ENCODE peak calls at places on chromosomes 2 and 18, in five cellular contexts. E is PC-3, R is heart right ventricle, Z is upper lobe of left lung, L is gastrocnemius medialis. G is an unnamed sample.
A peak's percentile ranks its signal among the peaks of the same experiment; 100 is the strongest.

GRCh38 chr2:55408946-55409868 is 10.4 kb downstream of the CCDC88A start:
- DNase-seq in R (no peak), Z (no peak), L (no peak), E (no peak), G (no peak)

GRCh38 chr2:205868054-205868453 is 185.8 kb downstream of the NRP2 start:
- DNase-seq in R (no peak), E (no peak), L (no peak), Z (no peak), G (no peak)

GRCh38 chr2:162232611-162233115 is 10.6 kb downstream of the FAP start:
- DNase-seq in Z (no peak), R (no peak), L (no peak), E (no peak), G (no peak)

GRCh38 chr2:239765076-239765845 is 259.9 kb downstream of the NDUFA10 start:
- DNase-seq in R (no peak), L (no peak), Z (peak; percentile 13), E (no peak), G (no peak)

GRCh38 chr2:117835990-117836760 is 21.7 kb downstream of the DDX18 start:
- DNase-seq in Z (peak; percentile 95), L (peak; percentile 68), R (peak; percentile 86), E (peak; percentile 35), G (peak; percentile 77)

GRCh38 chr2:27185331-27186026 is 26.4 kb upstream of the ATRAID start:
- DNase-seq in E (no peak), L (peak; percentile 79), R (no peak), Z (no peak), G (peak; percentile 55)

GRCh38 chr2:157898591-157898996 is 22.5 kb upstream of the ACVR1 start:
- DNase-seq in Z (no peak), L (peak; percentile 19), R (no peak), E (peak; percentile 69), G (peak; percentile 83)

GRCh38 chr18:51153659-51154371 is 43.7 kb downstream of the MEX3C start:
- DNase-seq in L (peak; percentile 24), Z (peak; percentile 75), R (no peak), E (no peak), G (no peak)

GRCh38 chr2:201904529-201905420 is 98.4 kb downstream of the CDK15 start:
- DNase-seq in R (no peak), E (no peak), Z (no peak), L (no peak), G (no peak)

GRCh38 chr2:224722250-224722649 is 6.1 kb upstream of the CCDC195 start:
- DNase-seq in L (no peak), R (no peak), E (no peak), Z (no peak), G (no peak)

GRCh38 chr18:48639772-48640432 is 101.1 kb downstream of the CTIF start:
- DNase-seq in Z (peak; percentile 50), L (no peak), E (no peak), R (no peak), G (no peak)

GRCh38 chr2:106990307-106990706 is 104.3 kb upstream of the ST6GAL2 start:
- DNase-seq in Z (no peak), E (peak; percentile 91), R (no peak), L (no peak), G (no peak)

GRCh38 chr2:231717281-231718180 is 9.2 kb downstream of the PTMA start:
- DNase-seq in E (peak; percentile 45), L (no peak), R (no peak), Z (no peak), G (no peak)

GRCh38 chr2:201955702-201956141 is 77.9 kb upstream of the FZD7 start:
- DNase-seq in E (no peak), L (peak; percentile 25), R (no peak), Z (peak; percentile 60), G (peak; percentile 75)

DNA sequence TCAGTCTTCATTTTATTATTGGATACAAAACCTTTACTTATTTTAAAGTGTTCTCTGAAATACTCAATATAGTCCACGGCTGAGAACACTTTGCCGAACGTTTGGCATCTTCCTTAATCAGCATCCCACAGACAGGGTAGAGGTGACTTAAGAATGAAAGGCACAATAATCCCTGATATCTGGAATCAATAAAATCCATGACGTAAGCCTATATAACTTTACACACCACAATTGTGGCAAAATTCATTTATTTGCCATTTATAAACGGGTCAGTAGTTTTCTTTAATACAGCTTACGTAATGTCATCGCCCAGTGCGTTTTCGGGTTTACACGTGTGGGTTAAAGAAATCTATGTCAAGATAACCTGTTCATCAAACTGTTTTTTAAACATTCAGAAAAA is 1.3 kb downstream of the MGAT4A start:
- DNase-seq in Z (no peak), L (no peak), R (no peak), E (peak; percentile 17), G (no peak)
- H3K4me1 ChIP-seq in Z (peaks cover 33% of the 10 kb centered on the region), L (peaks cover 18% of the 10 kb centered on the region), R (peaks cover 67% of the 10 kb centered on the region), E (peaks cover 17% of the 10 kb centered on the region), G (no peaks in the 10 kb centered on the region)

GRCh38 chr2:38653715-38654494 is 12.0 kb upstream of the GALM start:
- DNase-seq in E (no peak), L (no peak), Z (no peak), R (no peak), G (no peak)

GRCh38 chr2:38655441-38655840 is 10.5 kb upstream of the GALM start:
- DNase-seq in E (no peak), R (no peak), Z (no peak), L (no peak), G (no peak)

GRCh38 chr2:38658613-38659012 is 7.3 kb upstream of the GALM start:
- DNase-seq in L (no peak), R (no peak), Z (no peak), E (no peak), G (no peak)

GRCh38 chr2:38654495-38655381 is 11.2 kb upstream of the GALM start:
- DNase-seq in E (no peak), Z (no peak), R (no peak), L (peak; percentile 29), G (no peak)

DNA sequence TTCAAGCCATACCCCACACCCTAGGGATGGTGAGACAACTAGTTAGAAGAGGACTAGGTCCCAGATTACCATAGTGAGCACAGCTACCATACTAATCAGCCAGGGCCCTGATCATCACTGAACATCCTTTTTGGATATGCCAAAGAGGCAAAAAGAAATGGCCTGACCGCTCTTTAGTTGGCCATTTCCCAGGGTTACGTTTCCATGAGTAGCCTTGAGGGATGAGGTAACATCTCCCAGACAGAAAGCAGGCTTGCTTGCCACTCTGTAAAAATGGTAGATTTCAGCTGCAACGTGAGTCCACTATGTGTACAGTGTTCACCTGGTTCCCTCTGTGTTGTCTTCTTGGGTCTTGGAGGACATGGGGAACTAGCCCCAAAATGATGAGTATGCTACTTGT is 9.0 kb upstream of the GALM start:
- DNase-seq in L (no peak), R (no peak), E (no peak), Z (no peak), G (no peak)
- H3K4me1 ChIP-seq in L (no peaks in the 10 kb centered on the region), R (no peaks in the 10 kb centered on the region), E (no peaks in the 10 kb centered on the region), Z (peaks cover 16% of the 10 kb centered on the region), G (no peaks in the 10 kb centered on the region)

DNA sequence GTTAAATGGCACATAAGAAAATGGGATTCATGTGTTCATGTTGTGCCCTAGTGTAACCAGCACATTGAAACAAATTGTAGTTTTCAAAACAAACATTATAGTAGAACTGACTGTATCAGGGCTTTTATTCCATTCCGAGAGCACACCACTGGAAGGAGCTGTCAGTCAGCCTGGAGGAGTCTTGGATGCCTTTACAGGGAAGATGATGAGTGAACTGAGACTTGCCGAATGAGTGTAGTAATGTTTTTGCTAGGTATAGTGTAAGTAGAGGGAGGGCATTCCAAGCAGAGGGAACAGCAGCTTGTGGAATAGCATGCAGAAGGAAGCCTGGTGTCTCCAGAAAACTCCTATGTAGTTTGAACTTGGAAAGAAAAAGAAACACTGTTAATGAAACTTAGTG is 183.5 kb downstream of the MCFD2 start:
- DNase-seq in Z (no peak), L (no peak), E (no peak), R (no peak), G (no peak)
- H3K4me1 ChIP-seq in Z (peaks cover 5% of the 10 kb centered on the region), L (peaks cover 24% of the 10 kb centered on the region), E (peaks cover 4% of the 10 kb centered on the region), R (peaks cover 42% of the 10 kb centered on the region), G (no peaks in the 10 kb centered on the region)

GRCh38 chr2:218370410-218371063 is 11.5 kb upstream of the SLC11A1 start:
- DNase-seq in R (no peak), L (peak; percentile 62), E (no peak), Z (no peak), G (peak; percentile 46)
- H3K4me1 ChIP-seq in R (peaks cover 22% of the 10 kb centered on the region), L (peaks cover 5% of the 10 kb centered on the region), E (peaks cover 11% of the 10 kb centered on the region), Z (peaks cover 23% of the 10 kb centered on the region), G (no peaks in the 10 kb centered on the region)

GRCh38 chr2:227510620-227510958 is 38.6 kb downstream of the AGFG1 start:
- DNase-seq in L (no peak), R (no peak), E (no peak), Z (no peak), G (no peak)

GRCh38 chr2:227511239-227511930 is 39.4 kb downstream of the AGFG1 start:
- DNase-seq in Z (no peak), L (no peak), E (no peak), R (no peak), G (no peak)

GRCh38 chr2:227515742-227516141 is 43.8 kb downstream of the AGFG1 start:
- DNase-seq in E (no peak), L (no peak), R (no peak), Z (no peak), G (no peak)

GRCh38 chr2:227511955-227512354 is 40.0 kb downstream of the AGFG1 start:
- DNase-seq in Z (no peak), R (no peak), E (no peak), L (no peak), G (no peak)

GRCh38 chr2:227513113-227513512 is 41.2 kb downstream of the AGFG1 start:
- DNase-seq in L (no peak), R (no peak), E (no peak), Z (no peak), G (no peak)
- H3K4me1 ChIP-seq in L (peaks cover 82% of the 10 kb centered on the region), R (peaks cover 89% of the 10 kb centered on the region), E (peaks cover 36% of the 10 kb centered on the region), Z (peaks cover 52% of the 10 kb centered on the region), G (no peaks in the 10 kb centered on the region)

DNA sequence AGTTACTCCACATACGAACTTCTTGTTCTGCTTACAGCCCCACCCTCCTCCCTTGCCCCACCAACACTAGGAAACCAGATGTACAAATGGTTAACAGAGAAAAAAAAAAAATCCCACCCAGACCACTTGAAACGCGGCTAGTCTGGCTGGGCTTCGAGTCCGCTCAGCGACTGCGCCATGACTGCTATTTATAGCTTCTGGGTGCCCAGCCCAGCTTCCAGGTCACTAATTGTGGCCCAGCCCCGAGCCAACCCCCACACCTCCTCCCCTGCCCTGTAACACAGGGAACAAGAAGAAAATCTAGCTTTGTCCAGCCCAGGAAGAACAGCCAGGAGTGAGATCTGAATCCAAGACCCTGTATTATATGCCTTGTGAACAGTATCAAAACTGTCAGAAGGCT is 47.1 kb upstream of the IHH start:
- DNase-seq in L (no peak), Z (no peak), R (peak; percentile 34), E (no peak), G (no peak)
- H3K4me1 ChIP-seq in L (peaks cover 10% of the 10 kb centered on the region), Z (peaks cover 35% of the 10 kb centered on the region), R (peaks cover 31% of the 10 kb centered on the region), E (no peaks in the 10 kb centered on the region), G (no peaks in the 10 kb centered on the region)

GRCh38 chr2:237878321-237879057 is 19.1 kb downstream of the RAMP1 start:
- DNase-seq in L (no peak), Z (no peak), R (no peak), E (no peak), G (peak; percentile 40)
- H3K4me1 ChIP-seq in L (peaks cover 31% of the 10 kb centered on the region), Z (no peaks in the 10 kb centered on the region), R (peaks cover 52% of the 10 kb centered on the region), E (peaks cover 32% of the 10 kb centered on the region), G (peaks cover 13% of the 10 kb centered on the region)

G was measured in uterus.